ENCODE peak calls at places on chromosomes 1 and 21, in five cellular contexts. K is mesenteric fat pad; Z is stimulated activated CD4-positive, alpha-beta T cell treated with anti-CD3 and anti-CD28 coated beads, TNF-alpha, amount 100 ng/mL, for 24 hours; E is D341Med; O is choroid plexus epithelial cell. F is an unnamed sample.
A peak's percentile ranks its signal among the peaks of the same experiment; 100 is the strongest.

GRCh38 chr21:37758997-37759396 is 157.3 kb downstream of the KCNJ6 start:
- DNase-seq in K (no peak), Z (peak; percentile 7), E (peak; percentile 53), O (peak; percentile 77), F (no peak)

GRCh38 chr1:97920275-97920831 is 481 bp downstream of the DPYD start:
- DNase-seq in K (no peak), Z (no peak), E (no peak), O (peak; percentile 39), F (no peak)

GRCh38 chr1:243596441-243597183 is 253.4 kb downstream of the AKT3 start:
- DNase-seq in K (no peak), Z (peak; percentile 12), E (no peak), O (peak; percentile 95), F (no peak)

GRCh38 chr1:32775640-32776337 is 41.4 kb downstream of the YARS1 start:
- DNase-seq in K (no peak), Z (no peak), E (no peak), O (peak; percentile 47), F (no peak)

GRCh38 chr1:81869286-81869685 is 68.6 kb downstream of the ADGRL2 start:
- DNase-seq in K (no peak), Z (no peak), E (no peak), O (no peak), F (no peak)

GRCh38 chr1:99674665-99675064 is 28.8 kb downstream of the PALMD start:
- DNase-seq in K (no peak), Z (no peak), E (no peak), O (no peak), F (no peak)

GRCh38 chr1:241823925-241824324 is 24.1 kb upstream of the EXO1 start:
- DNase-seq in K (no peak), Z (no peak), E (no peak), O (no peak), F (no peak)

GRCh38 chr1:231781887-231782286 is 155.3 kb downstream of the DISC1 start:
- DNase-seq in K (no peak), Z (no peak), E (no peak), O (peak; percentile 15), F (no peak)

GRCh38 chr21:45459171-45460010 is 54.4 kb downstream of the COL18A1 start:
- DNase-seq in K (no peak), Z (no peak), E (no peak), O (no peak), F (peak; percentile 61)

GRCh38 chr1:115670476-115671175 is 28.9 kb downstream of the VANGL1 start:
- DNase-seq in K (no peak), Z (no peak), E (no peak), O (no peak), F (no peak)

GRCh38 chr1:201191723-201192477 is 1.3 kb downstream of the IGFN1 start:
- DNase-seq in K (no peak), Z (peak; percentile 40), E (no peak), O (peak; percentile 93), F (no peak)

GRCh38 chr1:198333744-198334143 is 176.9 kb downstream of the NEK7 start:
- DNase-seq in K (no peak), Z (no peak), E (no peak), O (peak; percentile 25), F (no peak)

GRCh38 chr1:232965912-232966217 is 15.5 kb downstream of the NTPCR start:
- DNase-seq in K (no peak), Z (no peak), E (peak; percentile 81), O (no peak), F (no peak)

GRCh38 chr1:3633344-3634058 is 8.7 kb downstream of the TPRG1L start:
- DNase-seq in K (no peak), Z (no peak), E (no peak), O (no peak), F (no peak)

GRCh38 chr1:56817716-56818463 is 1.3 kb downstream of the FYB2 start:
- DNase-seq in K (no peak), Z (no peak), E (no peak), O (no peak), F (no peak)

GRCh38 chr1:198495635-198496034 is 44.8 kb downstream of the ATP6V1G3 start:
- DNase-seq in K (no peak), Z (no peak), E (no peak), O (no peak), F (no peak)

GRCh38 chr1:41666991-41667631 is 182.6 kb upstream of the EDN2 start:
- DNase-seq in K (no peak), Z (peak; percentile 75), E (no peak), O (peak; percentile 54), F (no peak)

GRCh38 chr1:206693592-206693991 is 8.9 kb downstream of the MAPKAPK2 start:
- DNase-seq in K (peak; percentile 65), Z (no peak), E (no peak), O (no peak), F (no peak)

GRCh38 chr1:67013573-67013972 is 40.4 kb downstream of the SLC35D1 start:
- DNase-seq in K (no peak), Z (no peak), E (no peak), O (peak; percentile 77), F (no peak)

GRCh38 chr1:28437260-28437923 is 67.9 kb downstream of the PHACTR4 start:
- DNase-seq in K (no peak), Z (no peak), E (peak; percentile 15), O (peak; percentile 72), F (no peak)

GRCh38 chr21:36773111-36773510 is 74.2 kb downstream of the SIM2 start:
- DNase-seq in K (no peak), Z (no peak), E (peak; percentile 77), O (peak; percentile 69), F (peak; percentile 87)

GRCh38 chr1:67726224-67726623 is 41.2 kb downstream of the GADD45A start:
- DNase-seq in K (no peak), Z (no peak), E (no peak), O (no peak), F (no peak)

GRCh38 chr1:48093147-48093546 is 96.0 kb upstream of the TRABD2B start:
- DNase-seq in K (no peak), Z (no peak), E (no peak), O (no peak), F (no peak)

GRCh38 chr21:38352536-38353219 is 95.9 kb downstream of the KCNJ15 start:
- DNase-seq in K (no peak), Z (peak; percentile 50), E (peak; percentile 46), O (peak; percentile 82), F (peak; percentile 70)

GRCh38 chr1:21318714-21319159 is 28.5 kb upstream of the ECE1 start:
- DNase-seq in K (peak; percentile 96), Z (no peak), E (no peak), O (peak; percentile 95), F (peak; percentile 94)

GRCh38 chr1:18907021-18907913 is 4.9 kb upstream of the ALDH4A1 start:
- DNase-seq in K (no peak), Z (peak; percentile 41), E (peak; percentile 64), O (peak; percentile 71), F (peak; percentile 71)

GRCh38 chr1:205581321-205581980 is 50.4 kb downstream of the ELK4 start:
- DNase-seq in K (peak; percentile 74), Z (no peak), E (no peak), O (no peak), F (no peak)

GRCh38 chr1:175192630-175193338 is at the start of gene KIAA0040:
- DNase-seq in K (peak; percentile 94), Z (peak; percentile 62), E (peak; percentile 76), O (no peak), F (peak; percentile 90)

GRCh38 chr1:243421784-243422183 is 165.9 kb downstream of the SDCCAG8 start:
- DNase-seq in K (no peak), Z (peak; percentile 44), E (no peak), O (peak; percentile 94), F (no peak)

GRCh38 chr1:79617777-79618176 is 611.2 kb upstream of the ADGRL4 start:
- DNase-seq in K (no peak), Z (no peak), E (no peak), O (peak; percentile 5), F (no peak)

GRCh38 chr1:172343246-172344099 is 77.0 kb upstream of the C1orf105 start:
- DNase-seq in K (no peak), Z (no peak), E (no peak), O (peak; percentile 92), F (no peak)

GRCh38 chr1:235513495-235514366 is 9.5 kb upstream of the B3GALNT2 start:
- DNase-seq in K (no peak), Z (no peak), E (peak; percentile 62), O (peak; percentile 85), F (no peak)

GRCh38 chr1:6126521-6127067 is 53.5 kb downstream of the CHD5 start:
- DNase-seq in K (no peak), Z (no peak), E (no peak), O (no peak), F (no peak)

GRCh38 chr1:87508247-87508646 is 179.6 kb downstream of the LMO4 start:
- DNase-seq in K (no peak), Z (no peak), E (no peak), O (peak; percentile 13), F (no peak)

GRCh38 chr1:150971583-150972416 is 2.8 kb downstream of the CERS2 start:
- DNase-seq in K (no peak), Z (no peak), E (peak; percentile 37), O (no peak), F (no peak)